ENCODE peak calls at places on chromosome 3, in four cellular contexts. Z is K562, U is A549, E is HepG2. V is an unnamed sample.

GRCh38 chr3:1774597-1774996 is 324.1 kb upstream of the CNTN4 start:
- DNase-seq in E (no peak), U (no peak), Z (no peak), V (no peak)

GRCh38 chr3:56801597-56802410 is at the start of gene ARHGEF3:
- DNase-seq in E (peak; percentile 76), Z (peak; percentile 90), U (peak; percentile 71), V (peak; percentile 83)

GRCh38 chr3:145307272-145307671 is 853.7 kb downstream of the PLOD2 start:
- DNase-seq in Z (no peak), E (no peak), U (no peak), V (no peak)

GRCh38 chr3:170531054-170531453 is 54.8 kb downstream of the SLC7A14 start:
- DNase-seq in Z (no peak), U (no peak), E (no peak), V (no peak)

GRCh38 chr3:39102504-39103323 is 4.7 kb downstream of the GORASP1 start:
- DNase-seq in U (no peak), Z (no peak), E (no peak), V (no peak)

GRCh38 chr3:58637509-58637908 is 29.1 kb downstream of the FAM3D start:
- DNase-seq in U (no peak), Z (no peak), E (no peak), V (no peak)

GRCh38 chr3:144496116-144496835 is 524.7 kb downstream of the DIPK2A start:
- DNase-seq in Z (no peak), E (no peak), U (no peak), V (no peak)

GRCh38 chr3:18194431-18194830 is 230.7 kb downstream of the SATB1 start:
- DNase-seq in E (no peak), U (no peak), Z (no peak), V (no peak)

GRCh38 chr3:61876797-61877196 is 315.4 kb downstream of the PTPRG start:
- DNase-seq in Z (no peak), U (no peak), E (no peak), V (no peak)

DNA sequence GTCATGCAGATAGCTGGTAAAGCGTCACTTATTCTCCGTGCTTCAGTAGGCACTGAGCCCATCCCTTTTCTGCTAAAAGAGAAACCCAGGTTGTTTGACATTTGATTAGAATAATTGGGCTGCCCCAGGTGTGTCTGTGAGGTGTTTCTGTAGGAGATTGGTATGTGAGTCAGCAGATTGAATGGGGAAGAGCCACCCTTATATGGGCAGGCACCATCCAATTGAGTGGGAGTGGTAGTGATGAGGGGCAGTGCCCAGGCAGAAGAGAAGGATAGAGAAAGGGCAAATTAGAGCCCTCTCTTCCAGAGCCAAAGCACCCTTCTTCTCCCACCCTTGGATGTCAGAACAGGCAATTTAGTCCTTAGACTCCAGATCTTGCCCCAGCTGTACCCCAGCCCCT is 384.3 kb upstream of the GBE1 start:
- DNase-seq in U (no peak), E (no peak), Z (no peak), V (no peak)
- TF ChIP-seq HMGXB4 in U (no peak), E (no peak), Z (no peak), V (no peak)

DNA sequence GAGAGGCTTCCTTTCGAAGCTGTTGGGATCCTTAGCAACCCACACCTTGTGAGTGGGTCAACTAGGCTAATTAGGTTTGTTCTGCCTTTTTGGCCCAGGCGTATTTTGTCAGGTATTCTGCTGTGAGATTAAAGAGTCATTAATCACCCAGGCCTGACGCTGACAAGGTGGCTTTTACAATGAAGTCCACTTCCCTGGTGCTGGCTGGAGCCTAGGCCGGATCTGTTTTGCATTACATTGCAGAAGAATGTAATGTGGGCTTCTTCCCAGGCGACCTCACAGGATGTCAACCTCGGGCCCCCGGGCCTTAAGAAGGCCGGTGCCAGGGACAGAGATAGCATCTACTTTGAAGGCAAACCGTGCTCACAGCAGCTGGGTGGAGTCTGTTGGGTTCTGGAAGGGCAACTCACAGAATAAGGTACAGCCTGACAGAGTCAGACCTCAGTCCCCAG is 76.9 kb downstream of the HES1 start:
- DNase-seq in Z (no peak), E (no peak), U (no peak), V (peak; percentile 64)
- TF ChIP-seq HMGXB4 in Z (no peak), E (no peak), U (no peak), V (no peak)

GRCh38 chr3:6861989-6862879 is 1.3 kb downstream of the GRM7 start:
- DNase-seq in E (no peak), U (no peak), Z (no peak), V (peak; percentile 14)
- TF ChIP-seq HMGXB4 in E (no peak), U (no peak), Z (no peak), V (no peak)

DNA sequence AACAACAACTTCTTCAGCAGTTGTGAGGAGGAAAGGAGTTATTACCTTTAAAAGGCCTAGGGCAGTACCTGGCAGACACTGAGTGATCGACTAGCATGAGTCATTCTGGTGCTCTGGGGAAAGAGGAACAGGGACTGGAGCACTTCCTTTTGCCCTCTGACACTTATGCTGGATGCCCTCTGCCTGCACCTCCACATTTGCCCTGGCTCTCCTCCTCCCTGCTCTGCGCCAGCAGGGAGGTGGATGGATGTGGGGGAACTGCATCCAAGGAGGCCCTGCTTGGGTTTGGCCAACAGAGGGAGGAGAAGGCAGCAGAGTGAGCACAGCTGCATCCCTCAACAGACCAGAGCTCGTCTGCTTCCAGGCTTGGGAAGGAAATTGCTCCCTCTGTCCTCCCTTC is 75.1 kb downstream of the SEMA5B start:
- DNase-seq in U (peak; percentile 35), E (no peak), Z (no peak), V (peak; percentile 27)
- TF ChIP-seq HMGXB4 in U (no peak), E (no peak), Z (no peak), V (no peak)

GRCh38 chr3:187197255-187197654 is at the start of gene RTP1:
- DNase-seq in E (no peak), U (no peak), Z (no peak), V (peak; percentile 38)
- TF ChIP-seq HMGXB4 in E (no peak), U (no peak), Z (no peak), V (no peak)

DNA sequence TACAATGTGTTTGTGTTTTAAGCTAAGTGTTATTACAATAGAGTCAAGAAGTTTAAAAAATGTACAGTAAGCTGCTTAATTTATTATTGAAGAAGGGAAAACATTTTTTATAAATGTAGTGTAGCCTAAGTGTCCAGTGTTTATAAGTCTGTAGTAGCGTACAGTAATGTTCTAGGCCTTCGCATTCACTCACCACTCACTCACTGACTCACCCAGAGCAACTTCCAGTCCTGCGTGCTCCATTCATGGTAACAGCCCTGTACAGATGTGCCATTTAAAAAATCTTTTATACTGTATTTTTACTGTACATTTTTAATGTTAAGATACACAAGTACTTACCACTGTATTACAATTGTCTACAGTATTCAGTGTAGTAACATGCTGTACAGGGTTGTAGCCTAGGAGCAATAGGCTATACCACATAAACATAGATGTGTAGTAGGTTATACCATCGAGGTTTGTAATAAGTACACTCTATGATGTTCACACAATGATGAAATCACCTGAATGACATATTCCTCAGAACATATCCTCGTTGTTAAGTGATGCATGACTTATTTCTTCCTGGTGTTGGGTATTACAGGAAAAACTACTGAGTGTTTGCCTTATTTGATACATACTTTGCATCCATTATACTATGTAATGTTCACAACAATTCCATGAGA is 156.6 kb upstream of the NUDT16 start:
- DNase-seq in E (no peak), Z (no peak), U (no peak), V (no peak)
- TF ChIP-seq HMGXB4 in E (no peak), Z (no peak), U (no peak), V (no peak)

DNA sequence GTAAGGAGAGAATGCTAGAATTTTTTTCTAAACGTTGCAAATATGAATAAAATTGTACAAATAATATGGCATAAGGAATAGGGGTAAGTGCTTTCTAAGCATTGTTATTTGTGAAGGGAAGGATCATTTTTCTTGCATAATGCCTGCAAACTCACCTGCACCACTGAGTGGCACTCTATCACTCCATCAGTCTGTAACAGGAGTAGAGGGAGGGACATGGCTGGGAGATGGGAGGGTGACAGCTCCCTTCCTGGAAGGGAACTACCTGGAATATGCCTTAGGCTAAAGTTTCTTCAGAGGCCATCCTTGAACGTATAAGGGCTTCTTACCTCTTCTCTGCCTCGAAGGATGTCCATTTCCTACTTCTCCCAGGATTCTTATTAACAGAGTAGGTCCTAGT is 3.0 kb downstream of the NAALADL2 start:
- DNase-seq in Z (no peak), E (peak; percentile 1), U (peak; percentile 0), V (peak; percentile 57)
- TF ChIP-seq HMGXB4 in Z (no peak), E (no peak), U (no peak), V (no peak)

GRCh38 chr3:30659270-30660127 is 53.1 kb downstream of the TGFBR2 start:
- DNase-seq in U (peak; percentile 72), Z (no peak), E (peak; percentile 78), V (no peak)
- TF ChIP-seq HMGXB4 in U (no peak), Z (no peak), E (no peak), V (no peak)

DNA sequence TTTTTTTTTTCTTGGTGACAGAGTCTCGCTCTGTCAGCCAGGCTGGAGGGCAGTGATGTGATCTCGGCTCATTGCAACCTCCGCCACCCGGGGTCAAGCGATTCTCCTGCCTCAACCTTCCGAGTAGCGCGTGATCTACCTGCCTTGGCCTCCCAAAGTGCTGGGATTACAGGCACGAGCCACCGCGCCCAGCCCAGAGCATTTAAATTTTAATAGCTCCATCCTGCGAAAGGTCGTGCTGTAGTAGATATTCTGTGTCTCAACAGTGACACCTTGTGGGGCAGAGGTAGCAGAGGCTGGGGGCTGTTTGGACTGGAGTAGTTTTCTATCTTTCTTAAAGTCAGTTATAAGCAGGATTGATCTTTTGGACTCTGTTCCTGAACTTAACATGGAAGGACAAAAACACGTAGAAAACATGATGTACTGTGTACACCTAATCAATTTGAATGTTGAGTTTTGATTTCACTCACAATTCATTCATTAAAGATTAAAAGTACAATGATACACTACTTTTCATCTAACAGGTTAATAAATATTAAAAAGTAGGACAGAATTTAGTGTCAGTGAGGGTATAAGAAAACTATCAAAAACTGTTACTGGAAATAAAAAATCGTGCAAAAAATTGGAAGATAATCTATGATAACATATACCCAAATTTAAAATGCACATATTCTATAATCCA is 11.0 kb upstream of the PDCD6IP start:
- DNase-seq in U (peak; percentile 72), E (peak; percentile 65), Z (peak; percentile 50), V (peak; percentile 72)
- TF ChIP-seq HMGXB4 in U (no peak), E (peak; percentile 61), Z (no peak), V (no peak)

DNA sequence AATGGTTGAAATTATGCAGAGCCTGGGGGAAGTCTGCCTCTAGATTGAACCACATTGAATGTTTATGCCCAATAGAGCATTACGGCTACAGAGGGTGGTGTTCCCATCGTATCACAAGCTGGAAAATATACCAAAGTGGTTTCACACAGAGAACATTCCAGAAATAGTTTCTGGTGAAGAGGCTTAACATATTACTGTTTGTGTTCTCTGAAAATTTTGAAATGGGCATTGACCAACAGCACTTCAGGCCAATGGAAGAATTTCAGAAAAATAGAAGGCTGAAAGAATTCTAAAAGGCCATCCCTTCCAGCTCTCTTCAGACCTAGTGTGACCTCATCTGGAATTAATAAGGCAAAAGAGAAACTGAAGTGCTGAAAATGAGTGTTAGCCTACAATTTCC is 203.8 kb downstream of the NEK10 start:
- DNase-seq in Z (no peak), E (no peak), U (no peak), V (no peak)
- TF ChIP-seq HMGXB4 in Z (no peak), E (no peak), U (no peak), V (no peak)